ENCODE peak calls at places on chromosomes 16 and 17, in six cellular contexts. F is breast epithelium, X is A549, Q is lower leg skin, Z is GM12878, G is HepG2. S is an unnamed sample.

GRCh38 chr17:81956607-81957589 is 4.1 kb downstream of the NOTUM start:
- DNase-seq in G (no peak), X (no peak), F (no peak), Q (no peak), Z (no peak), S (no peak)

GRCh38 chr16:62760398-62760797 is 724.2 kb upstream of the CDH8 start:
- DNase-seq in X (no peak), F (no peak), Z (no peak), Q (no peak), G (no peak), S (no peak)

GRCh38 chr16:82033006-82033405 is 2.0 kb upstream of the HSD17B2 start:
- DNase-seq in Z (no peak), G (no peak), X (no peak), F (no peak), Q (no peak), S (no peak)

GRCh38 chr17:70872194-70872593 is 702.9 kb downstream of the KCNJ2 start:
- DNase-seq in G (no peak), Z (no peak), X (no peak), Q (no peak), F (no peak), S (no peak)

GRCh38 chr17:33112763-33113162 is 121.1 kb downstream of the SPACA3 start:
- DNase-seq in Q (no peak), G (no peak), Z (no peak), F (no peak), X (peak), S (no peak)

GRCh38 chr17:64984181-64984580 is 64.9 kb upstream of the LRRC37A3 start:
- DNase-seq in G (no peak), Z (no peak), Q (no peak), F (no peak), X (no peak), S (no peak)

GRCh38 chr17:1563786-1564613 is 1.4 kb upstream of the PITPNA start:
- DNase-seq in Q (no peak), Z (no peak), X (peak), G (no peak), F (no peak), S (no peak)

GRCh38 chr17:15233022-15233805 is 31.9 kb downstream of the PMP22 start:
- DNase-seq in Z (no peak), G (peak), F (no peak), X (peak), Q (no peak), S (peak)

GRCh38 chr16:11836653-11837244 is 14.6 kb downstream of the RSL1D1 start:
- DNase-seq in Q (no peak), X (peak), G (no peak), Z (no peak), F (no peak), S (peak)

GRCh38 chr17:57747221-57748017 is 2.3 kb upstream of the CCDC182 start:
- DNase-seq in Z (no peak), G (peak), F (no peak), Q (peak), X (peak), S (peak)

GRCh38 chr16:52436646-52437645 is 110.0 kb downstream of the TOX3 start:
- DNase-seq in X (no peak), Z (no peak), F (no peak), Q (no peak), G (no peak), S (no peak)

GRCh38 chr16:9148376-9149015 is 57.1 kb downstream of the HAPSTR1 start:
- DNase-seq in X (no peak), Q (no peak), G (no peak), F (no peak), Z (no peak), S (no peak)

GRCh38 chr17:17900615-17901520 is 64.1 kb upstream of the SREBF1 start:
- DNase-seq in X (peak), Q (peak), G (peak), F (peak), Z (no peak), S (peak)

GRCh38 chr17:69732272-69732671 is 317.8 kb downstream of the MAP2K6 start:
- DNase-seq in Q (no peak), F (no peak), Z (no peak), X (no peak), G (no peak), S (no peak)

GRCh38 chr17:66407864-66408263 is 105.5 kb downstream of the PRKCA start:
- DNase-seq in X (no peak), Q (no peak), G (no peak), F (no peak), Z (no peak), S (no peak)

GRCh38 chr17:18967806-18968744 is 16.1 kb downstream of the SLC5A10 start:
- DNase-seq in Q (no peak), G (no peak), X (no peak), F (no peak), Z (no peak), S (no peak)

GRCh38 chr16:46886764-46887523 is 2.8 kb downstream of the GPT2 start:
- DNase-seq in G (no peak), Z (no peak), F (no peak), X (no peak), Q (no peak), S (no peak)

GRCh38 chr16:56549744-56550385 is 15.0 kb upstream of the MT4 start:
- DNase-seq in Z (no peak), F (no peak), X (no peak), G (no peak), Q (no peak), S (no peak)

GRCh38 chr17:37742762-37743611 is 1.9 kb downstream of the HNF1B start:
- DNase-seq in Z (no peak), Q (no peak), G (peak), X (peak), F (no peak), S (no peak)

GRCh38 chr17:3485481-3486068 is 9.8 kb downstream of the ASPA start:
- DNase-seq in X (no peak), Z (no peak), G (no peak), Q (no peak), F (no peak), S (no peak)

GRCh38 chr16:62036101-62036806 is at the start of gene CDH8:
- DNase-seq in X (no peak), Z (no peak), F (no peak), G (no peak), Q (no peak), S (no peak)

GRCh38 chr16:29901607-29901945 is 1.3 kb downstream of the ASPHD1 start:
- DNase-seq in Z (no peak), Q (no peak), X (no peak), F (no peak), G (no peak), S (no peak)

GRCh38 chr16:13997933-13998332 is 73.2 kb upstream of the MRTFB start:
- DNase-seq in F (no peak), Z (peak), X (no peak), G (peak), Q (no peak), S (no peak)

GRCh38 chr16:80794071-80794470 is 10.3 kb downstream of the CDYL2 start:
- DNase-seq in F (no peak), G (no peak), X (no peak), Q (no peak), Z (no peak), S (no peak)

GRCh38 chr17:73271078-73271477 is 9.4 kb upstream of the CPSF4L start:
- DNase-seq in X (no peak), Z (peak), Q (no peak), G (no peak), F (no peak), S (no peak)

GRCh38 chr16:23486480-23486879 is 23.8 kb downstream of the GGA2 start:
- DNase-seq in X (no peak), Q (no peak), G (no peak), F (no peak), Z (no peak), S (no peak)

GRCh38 chr16:23838485-23839142 is 2.8 kb downstream of the PRKCB start:
- DNase-seq in Z (no peak), Q (no peak), F (no peak), X (no peak), G (no peak), S (no peak)

GRCh38 chr17:3860939-3861338 is 14.9 kb upstream of the NCBP3 start:
- DNase-seq in G (no peak), F (no peak), Z (no peak), X (no peak), Q (no peak), S (no peak)

GRCh38 chr16:71851726-71852125 is 6.0 kb downstream of the ATXN1L start:
- DNase-seq in X (no peak), Q (no peak), Z (no peak), F (no peak), G (no peak), S (no peak)

GRCh38 chr16:81599034-81599744 is 154.6 kb downstream of the CMIP start:
- DNase-seq in Z (no peak), Q (no peak), X (no peak), G (peak), F (no peak), S (no peak)

GRCh38 chr17:6995500-6996255 is at the start of gene ALOX12:
- DNase-seq in F (peak), Q (peak), Z (no peak), X (no peak), G (no peak), S (no peak)

GRCh38 chr17:9668532-9668931 is 23.2 kb downstream of the USP43 start:
- DNase-seq in G (no peak), X (no peak), Z (no peak), Q (no peak), F (no peak), S (peak)

GRCh38 chr17:42072323-42073187 is 22.2 kb upstream of the C17orf113 start:
- DNase-seq in Q (no peak), X (no peak), G (no peak), F (no peak), Z (no peak), S (no peak)

GRCh38 chr17:68310141-68310540 is 18.8 kb downstream of the ARSG start:
- DNase-seq in F (no peak), G (no peak), Q (no peak), Z (no peak), X (no peak), S (no peak)

GRCh38 chr17:41625602-41626001 is 1.2 kb upstream of the KRT17 start:
- DNase-seq in X (peak), Z (no peak), G (no peak), F (peak), Q (no peak), S (no peak)

GRCh38 chr16:53465606-53466290 is 31.5 kb downstream of the RBL2 start:
- DNase-seq in Z (no peak), F (no peak), X (peak), Q (no peak), G (no peak), S (no peak)

GRCh38 chr17:7217113-7217987 is 2.3 kb downstream of the DLG4 start:
- DNase-seq in F (no peak), G (no peak), Z (no peak), Q (no peak), X (peak), S (peak)

GRCh38 chr17:42249681-42250446 is 26.3 kb downstream of the STAT5B start:
- DNase-seq in G (no peak), X (no peak), Z (peak), Q (no peak), F (no peak), S (no peak)

GRCh38 chr17:19720631-19721426 is 4.4 kb upstream of the SLC47A2 start:
- DNase-seq in Z (no peak), G (peak), Q (no peak), X (no peak), F (no peak), S (no peak)

GRCh38 chr17:76726766-76727718 is at the start of gene METTL23:
- DNase-seq in X (peak), Q (peak), Z (no peak), F (peak), G (peak), S (no peak)
- TF ChIP-seq POLR2A in X (peak), Q (peak), Z (peak), F (no peak), G (peak), S (peak)

DNA sequence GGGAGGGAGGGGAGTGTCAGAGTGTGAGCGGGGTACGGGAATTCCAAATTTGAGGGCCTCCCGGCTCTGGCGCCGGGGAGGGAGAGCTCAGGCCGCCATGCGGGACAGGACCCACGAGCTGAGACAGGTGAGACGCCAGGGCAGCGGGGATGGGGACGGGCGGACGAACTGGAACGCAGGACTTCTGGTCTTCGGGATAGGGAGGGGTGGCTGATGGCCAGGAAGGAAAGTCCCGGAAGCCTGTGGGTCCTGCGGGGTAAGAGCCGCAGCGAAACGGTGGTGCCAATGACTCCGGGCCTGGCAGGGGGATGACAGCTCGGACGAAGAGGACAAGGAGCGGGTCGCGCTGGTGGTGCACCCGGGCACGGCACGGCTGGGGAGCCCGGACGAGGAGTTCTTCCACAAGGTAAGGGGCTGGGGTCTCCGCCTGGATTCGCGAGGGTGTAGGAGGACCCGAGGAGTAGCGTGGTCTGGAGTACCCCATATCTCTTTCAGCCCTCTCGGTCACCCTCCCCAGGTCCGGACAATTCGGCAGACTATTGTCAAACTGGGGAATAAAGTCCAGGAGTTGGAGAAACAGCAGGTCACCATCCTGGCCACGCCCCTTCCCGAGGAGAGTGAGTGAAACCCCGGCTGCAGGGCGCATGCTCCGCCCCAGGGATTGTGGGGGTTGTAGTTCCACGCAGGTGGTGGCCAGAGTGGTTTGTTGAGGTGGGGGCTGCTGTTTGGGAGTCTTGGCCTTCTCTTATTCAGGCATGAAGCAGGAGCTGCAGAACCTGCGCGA is 543 bp downstream of the STX4 start:
- DNase-seq in Z (peak), Q (peak), G (peak), F (peak), X (peak), S (peak)
- TF ChIP-seq POLR2A in Z (no peak), Q (no peak), G (peak), F (no peak), X (no peak), S (peak)

GRCh38 chr17:76501018-76501826 is at the start of gene RHBDF2:
- DNase-seq in G (peak), X (peak), Q (peak), Z (peak), F (peak), S (peak)
- TF ChIP-seq POLR2A in G (peak), X (peak), Q (no peak), Z (peak), F (no peak), S (peak)

DNA sequence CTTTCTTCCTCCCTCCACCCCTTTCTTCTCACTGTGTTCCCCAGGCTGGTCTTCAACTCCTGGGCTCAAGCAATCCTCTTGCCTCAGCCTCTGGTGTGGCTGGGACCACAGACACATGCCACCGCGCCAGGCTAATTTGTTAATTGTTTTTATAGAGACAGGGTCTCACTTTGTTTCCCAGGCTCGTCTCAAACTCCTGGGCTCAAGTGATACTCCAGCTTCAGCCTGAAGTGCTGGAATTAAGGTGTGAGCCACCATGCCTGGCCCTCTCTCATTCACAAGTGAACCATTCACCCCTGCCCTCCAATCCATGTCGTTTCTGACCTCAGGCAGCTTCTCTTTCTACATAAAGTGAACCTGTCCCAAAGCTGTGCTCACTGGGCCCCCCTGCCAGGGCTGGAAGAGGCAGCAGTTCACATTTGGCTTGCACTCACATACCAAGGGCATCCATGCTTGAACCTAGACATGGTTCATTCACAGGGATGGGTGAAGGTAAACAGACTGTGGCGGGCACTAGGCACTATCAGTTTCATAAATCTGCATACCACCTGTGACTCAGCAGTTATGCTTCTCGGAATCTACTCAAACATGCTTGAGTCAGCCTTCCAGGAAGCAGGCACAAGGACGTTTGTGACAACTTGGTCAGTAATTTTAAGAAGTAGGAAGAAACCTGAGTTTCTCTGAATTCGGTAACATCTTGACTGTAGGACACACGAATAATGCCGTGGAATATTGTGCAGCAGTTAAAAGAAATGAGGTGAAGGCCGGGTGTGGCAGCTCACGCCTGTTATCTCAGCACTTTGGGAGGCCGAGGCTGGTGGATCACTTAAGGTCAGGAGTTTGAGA is 6.0 kb upstream of the RNF213 start:
- DNase-seq in X (peak), Q (no peak), G (peak), Z (peak), F (no peak), S (peak)
- TF ChIP-seq POLR2A in X (no peak), Q (no peak), G (no peak), Z (no peak), F (no peak), S (no peak)

DNA sequence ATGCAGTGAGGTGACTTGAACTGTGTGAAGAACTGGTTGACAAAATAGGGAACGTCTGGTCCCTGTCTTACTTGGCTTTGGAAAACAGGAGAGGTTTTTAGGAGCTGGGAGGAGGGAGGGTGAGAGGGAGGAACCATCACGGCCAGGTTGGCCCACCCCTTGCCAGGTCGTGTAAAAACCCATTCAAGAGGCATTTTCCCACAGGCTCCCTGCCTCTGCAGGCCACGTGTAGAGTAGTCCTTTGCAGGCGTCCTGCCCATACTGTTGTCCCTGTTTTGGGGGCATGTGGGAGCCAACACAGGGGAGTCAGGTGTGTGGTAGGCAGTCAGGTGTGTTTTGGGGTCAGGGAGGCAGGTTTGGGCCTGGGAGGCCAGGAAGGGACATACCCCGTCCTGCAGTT is 169.4 kb downstream of the RAB11FIP4 start:
- DNase-seq in Q (no peak), Z (no peak), X (no peak), G (no peak), F (no peak), S (no peak)
- TF ChIP-seq POLR2A in Q (no peak), Z (no peak), X (no peak), G (peak), F (no peak), S (no peak)

DNA sequence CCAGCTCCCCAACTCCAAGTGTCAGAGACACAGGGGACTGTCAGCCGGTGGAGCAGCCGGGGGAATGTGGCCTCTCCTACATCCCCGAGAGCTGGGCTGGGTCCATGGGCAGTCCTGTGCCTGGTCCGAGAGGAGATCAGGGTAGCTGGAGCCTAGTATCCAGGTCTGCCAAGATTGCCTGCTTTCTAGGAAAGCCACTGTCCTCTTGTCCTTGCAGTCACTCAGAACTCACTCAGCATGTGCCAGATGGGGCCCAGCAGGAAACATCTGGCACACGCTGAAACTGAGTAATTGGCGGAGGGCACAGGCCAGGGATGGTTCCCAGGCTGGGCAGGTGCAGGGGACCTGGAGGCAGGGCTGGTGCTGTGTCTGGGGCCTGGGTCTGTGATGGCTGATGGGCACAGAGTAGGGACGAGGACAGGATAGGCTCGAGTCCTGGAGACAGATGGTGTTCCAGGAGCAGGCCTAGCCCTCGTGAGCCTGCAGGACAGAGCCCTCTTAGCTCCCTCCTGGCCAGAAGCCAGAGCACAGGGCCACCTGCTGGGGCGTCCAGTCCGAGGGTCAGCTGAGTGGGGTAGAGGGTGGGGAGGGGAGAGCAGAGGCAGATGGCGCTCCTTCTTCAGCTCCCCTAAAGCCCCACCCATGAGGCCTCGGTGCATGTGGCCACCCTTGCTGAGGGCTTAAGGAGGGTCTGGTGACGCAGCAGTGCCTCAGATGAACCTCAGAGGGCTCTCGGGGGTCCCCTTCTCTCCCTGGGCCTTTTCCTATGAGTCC is 31.1 kb downstream of the ADCY7 start:
- DNase-seq in Z (no peak), F (no peak), G (peak), Q (no peak), X (no peak), S (no peak)
- TF ChIP-seq POLR2A in Z (no peak), F (no peak), G (no peak), Q (no peak), X (no peak), S (no peak)